ENCODE peak calls at places on chromosomes 6 and 20, in five cellular contexts. W is mesendoderm, S is esophagus squamous epithelium, D is uterus, T is AG04450. N is an unnamed sample.

GRCh38 chr6:85392379-85392778 is 57.5 kb upstream of the NT5E start:
- DNase-seq in W (no peak), S (no peak), D (no peak), T (no peak), N (no peak)

GRCh38 chr6:110662468-110663211 is 152.6 kb downstream of the CDK19 start:
- DNase-seq in W (no peak), S (no peak), D (no peak), T (no peak), N (no peak)

GRCh38 chr6:56727097-56727845 is 84.6 kb upstream of the DST start:
- DNase-seq in W (peak; percentile 88), S (no peak), D (no peak), T (no peak), N (no peak)

GRCh38 chr6:35213824-35214756 is at the start of gene SCUBE3:
- DNase-seq in W (peak; percentile 82), S (no peak), D (no peak), T (no peak), N (no peak)

GRCh38 chr20:41697861-41698559 is 79.8 kb upstream of the CHD6 start:
- DNase-seq in W (peak; percentile 66), S (no peak), D (no peak), T (no peak), N (peak; percentile 82)

GRCh38 chr20:51447097-51447764 is 95.3 kb downstream of the NFATC2 start:
- DNase-seq in W (peak; percentile 86), S (no peak), D (peak; percentile 91), T (peak; percentile 91), N (no peak)

GRCh38 chr6:92690997-92691599 is 728.3 kb downstream of the EPHA7 start:
- DNase-seq in W (no peak), S (no peak), D (no peak), T (peak; percentile 13), N (no peak)

GRCh38 chr6:128919412-128919811 is 36.5 kb downstream of the LAMA2 start:
- DNase-seq in W (no peak), S (no peak), D (no peak), T (peak; percentile 2), N (no peak)

GRCh38 chr6:124795879-124796838 is 166.1 kb upstream of the RNF217 start:
- DNase-seq in W (peak; percentile 76), S (no peak), D (no peak), T (no peak), N (peak; percentile 66)

GRCh38 chr20:54208492-54209044 is 681 bp downstream of the PFDN4 start:
- DNase-seq in W (peak; percentile 47), S (no peak), D (no peak), T (no peak), N (peak; percentile 70)

GRCh38 chr6:25017486-25017885 is 81.7 kb upstream of the RIPOR2 start:
- DNase-seq in W (peak; percentile 64), S (no peak), D (no peak), T (no peak), N (no peak)

GRCh38 chr6:14818422-14818884 is 427.4 kb upstream of the JARID2 start:
- DNase-seq in W (no peak), S (no peak), D (no peak), T (no peak), N (no peak)

GRCh38 chr20:12970372-12970821 is 38.4 kb upstream of the SPTLC3 start:
- DNase-seq in W (peak; percentile 60), S (no peak), D (no peak), T (peak; percentile 16), N (peak; percentile 73)

GRCh38 chr20:60327971-60328660 is 369.9 kb downstream of the CDH26 start:
- DNase-seq in W (no peak), S (no peak), D (no peak), T (no peak), N (no peak)
- H3K27me3 ChIP-seq in W (no peaks in the 10 kb centered on the region), S (no peaks in the 10 kb centered on the region), D (no peaks in the 10 kb centered on the region), T (no peaks in the 10 kb centered on the region), N (no peaks in the 10 kb centered on the region)

GRCh38 chr6:7785243-7785941 is 59.5 kb downstream of the BMP6 start:
- DNase-seq in W (no peak), S (no peak), D (no peak), T (no peak), N (no peak)

GRCh38 chr6:7784706-7785105 is 58.8 kb downstream of the BMP6 start:
- DNase-seq in W (no peak), S (no peak), D (no peak), T (no peak), N (no peak)

GRCh38 chr6:7787731-7788130 is 61.8 kb downstream of the BMP6 start:
- DNase-seq in W (no peak), S (no peak), D (no peak), T (no peak), N (no peak)

GRCh38 chr6:7787137-7787575 is 61.3 kb downstream of the BMP6 start:
- DNase-seq in W (no peak), S (no peak), D (peak; percentile 74), T (peak; percentile 26), N (no peak)

DNA sequence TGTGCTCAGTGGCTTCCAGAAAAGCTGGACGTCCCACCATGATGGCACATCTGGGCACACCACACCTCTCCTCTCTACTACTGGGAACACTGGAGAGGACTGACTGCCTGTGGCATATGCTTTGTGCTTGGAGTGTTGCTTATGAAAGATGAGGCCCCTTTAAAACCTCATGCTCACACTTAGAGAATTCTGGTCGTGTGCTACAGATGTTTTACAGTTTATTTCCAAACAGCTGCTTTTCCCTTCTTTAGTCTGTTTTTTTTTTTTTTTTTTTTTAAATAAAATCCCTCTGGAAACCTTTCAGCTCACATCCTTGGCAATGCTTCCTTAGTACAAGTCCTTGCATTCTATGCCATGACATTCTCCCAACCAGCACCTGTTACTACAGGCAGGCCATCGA is 60.3 kb downstream of the BMP6 start:
- DNase-seq in W (no peak), S (no peak), D (no peak), T (no peak), N (no peak)
- H3K27me3 ChIP-seq in W (no peaks in the 10 kb centered on the region), S (no peaks in the 10 kb centered on the region), D (no peaks in the 10 kb centered on the region), T (peaks cover 3% of the 10 kb centered on the region), N (no peaks in the 10 kb centered on the region)

GRCh38 chr20:31967830-31968249 is at the start of gene XKR7:
- DNase-seq in W (peak; percentile 22), S (no peak), D (no peak), T (no peak), N (no peak)
- H3K27me3 ChIP-seq in W (peaks cover 3% of the 10 kb centered on the region), S (no peaks in the 10 kb centered on the region), D (no peaks in the 10 kb centered on the region), T (peaks cover 28% of the 10 kb centered on the region), N (no peaks in the 10 kb centered on the region)

GRCh38 chr20:2691663-2692035 is 931 bp upstream of the EBF4 start:
- DNase-seq in W (no peak), S (no peak), D (no peak), T (no peak), N (no peak)

GRCh38 chr20:2693996-2694471 is 1.5 kb downstream of the EBF4 start:
- DNase-seq in W (no peak), S (no peak), D (no peak), T (no peak), N (no peak)

GRCh38 chr20:2693286-2693995 is 861 bp downstream of the EBF4 start:
- DNase-seq in W (peak; percentile 40), S (no peak), D (peak; percentile 67), T (no peak), N (no peak)

GRCh38 chr20:2692036-2692885 is at the start of gene EBF4:
- DNase-seq in W (peak; percentile 29), S (no peak), D (peak; percentile 72), T (no peak), N (no peak)

GRCh38 chr20:2692886-2693285 is 306 bp downstream of the EBF4 start:
- DNase-seq in W (no peak), S (no peak), D (no peak), T (no peak), N (no peak)
- H3K27me3 ChIP-seq in W (peaks cover 65% of the 10 kb centered on the region), S (peaks cover 9% of the 10 kb centered on the region), D (no peaks in the 10 kb centered on the region), T (peaks cover 65% of the 10 kb centered on the region), N (no peaks in the 10 kb centered on the region)

GRCh38 chr20:53061709-53062108 is 89.6 kb downstream of the TSHZ2 start:
- DNase-seq in W (no peak), S (no peak), D (no peak), T (no peak), N (no peak)
- H3K27me3 ChIP-seq in W (no peaks in the 10 kb centered on the region), S (no peaks in the 10 kb centered on the region), D (no peaks in the 10 kb centered on the region), T (no peaks in the 10 kb centered on the region), N (no peaks in the 10 kb centered on the region)

DNA sequence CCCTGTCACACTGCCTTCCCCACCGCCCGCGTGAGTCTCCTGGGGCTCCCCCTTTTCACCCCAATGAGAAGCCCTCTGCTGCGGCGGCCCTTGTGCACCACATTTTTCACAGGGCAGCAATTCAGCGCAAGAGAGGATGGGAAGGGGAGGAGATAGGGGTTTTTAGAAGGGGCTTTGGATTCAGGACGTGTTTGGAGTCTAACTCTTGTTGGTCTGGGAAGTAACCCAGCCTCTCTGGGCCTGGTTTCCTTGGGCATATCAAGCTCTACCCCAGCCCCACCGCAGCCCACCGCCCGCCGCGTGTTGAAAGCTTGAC is 663 bp upstream of the ARFGEF3 start:
- DNase-seq in W (peak; percentile 40), S (no peak), D (no peak), T (no peak), N (no peak)
- H3K27me3 ChIP-seq in W (peaks cover 3% of the 10 kb centered on the region), S (no peaks in the 10 kb centered on the region), D (peaks cover 7% of the 10 kb centered on the region), T (peaks cover 45% of the 10 kb centered on the region), N (no peaks in the 10 kb centered on the region)

GRCh38 chr6:159931112-159931511 is 37.8 kb upstream of the IGF2R start:
- DNase-seq in W (no peak), S (no peak), D (no peak), T (no peak), N (no peak)

GRCh38 chr6:159929819-159930218 is 39.0 kb downstream of the MAS1 start:
- DNase-seq in W (no peak), S (no peak), D (no peak), T (no peak), N (no peak)

GRCh38 chr6:159926542-159927203 is 35.9 kb downstream of the MAS1 start:
- DNase-seq in W (no peak), S (no peak), D (no peak), T (no peak), N (no peak)
- H3K27me3 ChIP-seq in W (no peaks in the 10 kb centered on the region), S (no peaks in the 10 kb centered on the region), D (no peaks in the 10 kb centered on the region), T (peaks cover 3% of the 10 kb centered on the region), N (no peaks in the 10 kb centered on the region)

DNA sequence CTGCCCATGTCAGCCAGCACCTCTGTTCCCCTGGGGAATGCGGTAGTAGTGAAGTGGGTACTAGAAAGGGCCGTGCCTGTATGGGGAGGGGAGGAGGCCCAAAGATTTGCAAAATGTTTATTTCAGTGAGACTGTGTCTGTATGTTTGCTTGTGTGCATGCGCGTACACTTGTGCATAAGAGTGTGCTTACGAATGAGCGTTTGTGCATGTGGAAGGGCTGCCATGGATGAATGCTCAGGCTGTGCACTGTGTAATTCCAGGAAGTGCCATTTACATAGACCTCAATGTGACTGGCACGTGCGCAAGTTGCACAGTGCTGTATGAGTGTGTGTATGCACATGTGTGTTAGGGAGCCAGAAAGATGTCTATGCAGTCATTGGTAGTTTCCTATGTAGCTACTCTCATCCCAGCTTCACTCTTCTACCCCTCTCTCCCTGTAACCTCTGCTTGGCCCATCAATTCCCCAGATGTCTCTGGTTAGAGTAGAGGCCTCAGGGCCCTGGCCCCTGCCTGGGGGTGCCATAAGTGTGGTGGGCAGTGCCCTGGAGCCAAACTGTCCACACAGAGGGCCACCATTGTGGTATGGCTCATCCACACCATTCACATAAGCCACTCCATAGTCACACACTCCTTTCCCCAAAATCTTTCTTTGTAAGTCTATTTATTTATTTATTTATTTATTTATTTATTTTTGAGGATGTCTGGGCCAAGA is 26.8 kb upstream of the SLC22A7 start:
- DNase-seq in W (no peak), S (no peak), D (no peak), T (no peak), N (peak; percentile 89)
- H3K27me3 ChIP-seq in W (peaks cover 11% of the 10 kb centered on the region), S (peaks cover 3% of the 10 kb centered on the region), D (no peaks in the 10 kb centered on the region), T (peaks cover 76% of the 10 kb centered on the region), N (no peaks in the 10 kb centered on the region)

GRCh38 chr6:17132967-17133366 is 31.1 kb downstream of the STMND1 start:
- DNase-seq in W (peak; percentile 7), S (no peak), D (no peak), T (no peak), N (no peak)
- H3K27me3 ChIP-seq in W (no peaks in the 10 kb centered on the region), S (no peaks in the 10 kb centered on the region), D (no peaks in the 10 kb centered on the region), T (no peaks in the 10 kb centered on the region), N (no peaks in the 10 kb centered on the region)